ENCODE peak calls at places on chromosomes 5 and 9, in four cellular contexts. One of them, this sample, is unnamed. For H3K36me3 and H3K4me1, the result is how much of the 10 kb centered on the place peaks cover.

GRCh38 chr5:139043127-139043905 is 154.9 kb downstream of the SIL1 start:
- DNase-seq in ovary: no peak
- DNase-seq in GM12878: no peak
- DNase-seq in body of pancreas: no peak
- DNase-seq in this sample: no peak

GRCh38 chr5:7321724-7322123 is 74.2 kb upstream of the ADCY2 start:
- DNase-seq in ovary: no peak
- DNase-seq in GM12878: no peak
- DNase-seq in body of pancreas: no peak
- DNase-seq in this sample: no peak

GRCh38 chr9:75087279-75087823 is 604 bp downstream of the NMRK1 start:
- DNase-seq in ovary: peak
- DNase-seq in GM12878: peak
- DNase-seq in body of pancreas: peak
- DNase-seq in this sample: no peak

GRCh38 chr5:68285857-68286611 is 70.5 kb downstream of the PIK3R1 start:
- DNase-seq in ovary: no peak
- DNase-seq in GM12878: no peak
- DNase-seq in body of pancreas: no peak
- DNase-seq in this sample: no peak

GRCh38 chr9:33942471-33943083 is 106.1 kb downstream of the UBAP2 start:
- DNase-seq in ovary: no peak
- DNase-seq in GM12878: no peak
- DNase-seq in body of pancreas: no peak
- DNase-seq in this sample: no peak

GRCh38 chr9:89749500-89750116 is 144.8 kb downstream of the GADD45G start:
- DNase-seq in ovary: no peak
- DNase-seq in GM12878: no peak
- DNase-seq in body of pancreas: no peak
- DNase-seq in this sample: no peak

GRCh38 chr9:121581775-121582600 is 69.4 kb upstream of the DAB2IP start:
- DNase-seq in ovary: no peak
- DNase-seq in GM12878: no peak
- DNase-seq in body of pancreas: no peak
- DNase-seq in this sample: no peak

GRCh38 chr9:103397868-103398600 is 402.9 kb downstream of the CYLC2 start:
- DNase-seq in ovary: no peak
- DNase-seq in GM12878: no peak
- DNase-seq in body of pancreas: peak
- DNase-seq in this sample: no peak

GRCh38 chr5:14816374-14816998 is 55.1 kb downstream of the ANKH start:
- DNase-seq in ovary: no peak
- DNase-seq in GM12878: no peak
- DNase-seq in body of pancreas: no peak
- DNase-seq in this sample: no peak

GRCh38 chr9:78985084-78985738 is 586.6 kb upstream of the TLE4 start:
- DNase-seq in ovary: no peak
- DNase-seq in GM12878: no peak
- DNase-seq in body of pancreas: no peak
- DNase-seq in this sample: no peak
- TF ChIP-seq POLR2A in ovary: no peak
- TF ChIP-seq POLR2A in GM12878: no peak
- TF ChIP-seq POLR2A in body of pancreas: no peak
- TF ChIP-seq POLR2A in this sample: no peak

GRCh38 chr5:84181093-84181492 is 203.6 kb downstream of the EDIL3 start:
- DNase-seq in ovary: no peak
- DNase-seq in GM12878: no peak
- DNase-seq in body of pancreas: no peak
- DNase-seq in this sample: no peak
- H3K36me3 ChIP-seq in ovary: under half
- H3K36me3 ChIP-seq in GM12878: under half
- H3K36me3 ChIP-seq in body of pancreas: under half
- H3K36me3 ChIP-seq in this sample: under half

DNA sequence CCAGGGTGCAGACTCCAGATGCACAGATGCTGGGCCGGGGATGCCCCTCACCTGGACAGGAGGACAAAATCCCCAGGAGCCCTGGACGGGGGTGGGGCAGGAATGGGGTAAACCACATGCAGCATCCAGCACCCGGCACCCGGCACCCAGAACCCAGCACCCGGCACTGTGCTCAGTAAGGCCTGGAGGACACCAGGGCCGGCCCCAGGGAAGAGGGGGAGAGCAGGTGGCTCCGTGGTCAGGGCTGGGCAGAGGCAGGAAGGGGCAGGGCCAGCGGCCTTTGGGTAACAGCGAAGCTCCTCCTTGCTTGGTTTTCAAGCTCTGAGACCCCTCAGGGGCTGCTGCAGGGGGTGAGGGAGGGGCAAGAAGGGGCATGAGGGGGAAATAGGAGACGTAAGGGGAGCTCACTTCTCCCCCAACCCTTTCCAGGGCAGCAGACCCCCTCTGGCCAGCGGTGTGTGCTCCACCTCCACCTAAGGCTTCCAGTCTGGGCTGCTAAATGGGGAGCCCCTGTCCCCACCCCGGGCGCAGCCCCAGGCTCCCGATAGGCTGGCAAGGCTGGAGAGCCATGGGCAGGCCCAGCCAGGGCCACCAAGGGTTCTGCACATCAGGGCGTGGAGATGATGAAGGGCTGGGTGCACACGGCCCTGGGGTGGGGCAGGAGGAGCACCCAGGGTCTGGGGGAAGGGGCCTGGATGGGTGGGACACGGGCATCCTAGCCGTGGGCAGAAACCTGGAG is 17.8 kb upstream of the SLC6A19 start:
- DNase-seq in ovary: no peak
- DNase-seq in GM12878: no peak
- DNase-seq in body of pancreas: no peak
- DNase-seq in this sample: no peak
- H3K4me1 ChIP-seq in ovary: under half
- H3K4me1 ChIP-seq in GM12878: under half
- H3K4me1 ChIP-seq in body of pancreas: half or more
- H3K4me1 ChIP-seq in this sample: half or more

GRCh38 chr5:170632266-170632984 is 128.6 kb downstream of the KCNIP1 start:
- DNase-seq in ovary: no peak
- DNase-seq in GM12878: no peak
- DNase-seq in body of pancreas: no peak
- DNase-seq in this sample: no peak

GRCh38 chr5:170634236-170634990 is 130.6 kb downstream of the KCNIP1 start:
- DNase-seq in ovary: no peak
- DNase-seq in GM12878: no peak
- DNase-seq in body of pancreas: no peak
- DNase-seq in this sample: peak

GRCh38 chr5:170632985-170633234 is 129.1 kb downstream of the KCNIP1 start:
- DNase-seq in ovary: peak
- DNase-seq in GM12878: no peak
- DNase-seq in body of pancreas: peak
- DNase-seq in this sample: peak

GRCh38 chr5:170631471-170632195 is 127.8 kb downstream of the KCNIP1 start:
- DNase-seq in ovary: no peak
- DNase-seq in GM12878: no peak
- DNase-seq in body of pancreas: peak
- DNase-seq in this sample: peak

GRCh38 chr5:170633235-170634041 is 129.6 kb downstream of the KCNIP1 start:
- DNase-seq in ovary: peak
- DNase-seq in GM12878: peak
- DNase-seq in body of pancreas: peak
- DNase-seq in this sample: no peak
- TF ChIP-seq POLR2A in ovary: no peak
- TF ChIP-seq POLR2A in GM12878: no peak
- TF ChIP-seq POLR2A in body of pancreas: no peak
- TF ChIP-seq POLR2A in this sample: no peak

DNA sequence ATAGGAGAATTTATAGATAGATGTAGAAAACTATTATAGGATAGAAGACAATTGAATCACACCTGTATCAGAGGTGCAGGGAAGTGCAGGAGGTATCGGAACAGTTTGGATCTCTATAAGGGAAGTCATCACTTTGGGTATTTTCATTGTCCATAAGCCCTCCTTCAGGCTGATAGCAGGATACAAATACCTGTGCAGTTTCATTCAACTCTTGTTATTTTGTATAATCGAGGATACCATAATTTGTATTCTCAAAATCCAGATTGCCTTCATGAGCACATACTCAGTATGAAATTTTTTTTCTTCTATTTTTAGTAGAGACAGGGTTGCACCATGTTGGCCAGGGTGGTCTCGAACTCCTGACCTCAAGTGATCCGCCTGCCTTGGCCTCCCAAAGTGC is 289.1 kb downstream of the AOPEP start:
- DNase-seq in ovary: no peak
- DNase-seq in GM12878: no peak
- DNase-seq in body of pancreas: no peak
- DNase-seq in this sample: no peak
- H3K36me3 ChIP-seq in ovary: under half
- H3K36me3 ChIP-seq in GM12878: under half
- H3K36me3 ChIP-seq in body of pancreas: under half
- H3K36me3 ChIP-seq in this sample: under half

GRCh38 chr9:17597977-17598376 is 19.1 kb downstream of the SH3GL2 start:
- DNase-seq in ovary: no peak
- DNase-seq in GM12878: no peak
- DNase-seq in body of pancreas: no peak
- DNase-seq in this sample: no peak

GRCh38 chr9:17600962-17601593 is 22.2 kb downstream of the SH3GL2 start:
- DNase-seq in ovary: no peak
- DNase-seq in GM12878: no peak
- DNase-seq in body of pancreas: no peak
- DNase-seq in this sample: no peak
- H3K4me1 ChIP-seq in ovary: under half
- H3K4me1 ChIP-seq in GM12878: under half
- H3K4me1 ChIP-seq in body of pancreas: under half
- H3K4me1 ChIP-seq in this sample: under half

DNA sequence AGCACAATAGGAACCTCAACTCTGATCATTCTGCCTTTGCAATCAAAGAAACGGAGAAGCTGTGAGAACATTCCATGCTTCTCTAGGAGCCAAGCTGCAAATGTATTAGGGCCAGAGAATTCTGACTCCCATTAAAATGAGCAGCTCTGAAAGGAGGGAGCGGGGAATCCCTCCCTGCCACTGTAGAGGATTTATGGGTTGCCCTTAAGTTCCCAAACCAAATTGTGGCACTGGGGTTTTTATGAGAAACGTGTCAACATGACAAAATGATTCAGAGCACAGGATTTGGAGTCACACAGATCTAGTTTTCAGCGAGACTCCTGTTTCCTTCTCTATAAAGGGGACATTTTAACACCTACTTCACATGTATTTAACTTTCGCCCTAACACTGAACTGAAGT is 1.8 kb downstream of the IL6ST start:
- DNase-seq in ovary: no peak
- DNase-seq in GM12878: no peak
- DNase-seq in body of pancreas: no peak
- DNase-seq in this sample: no peak
- TF ChIP-seq POLR2A in ovary: no peak
- TF ChIP-seq POLR2A in GM12878: no peak
- TF ChIP-seq POLR2A in body of pancreas: no peak
- TF ChIP-seq POLR2A in this sample: no peak

GRCh38 chr5:44814761-44815160 is 6.0 kb downstream of the MRPS30 start:
- DNase-seq in ovary: no peak
- DNase-seq in GM12878: no peak
- DNase-seq in body of pancreas: no peak
- DNase-seq in this sample: no peak
- H3K36me3 ChIP-seq in ovary: under half
- H3K36me3 ChIP-seq in GM12878: under half
- H3K36me3 ChIP-seq in body of pancreas: under half
- H3K36me3 ChIP-seq in this sample: under half